ENCODE peak calls at places on chromosomes 6 and 20, in eight cellular contexts. U is activated CD4-positive, CD25-positive, alpha-beta regulatory T cell treated with anti-CD3 and anti-CD28 coated beads, Interleukin-2, amount 50 U/mL, for 16 hours; B is endodermal cell; Y is GDM1; N is activated naive CD8-positive, alpha-beta T cell treated with anti-CD3 and anti-CD28 coated beads, Interleukin-2, amount 50 U/mL, for 24 hours; J is T-cell; Z is germinal center; T is GM06990. C is an unnamed sample.

GRCh38 chr6:2920671-2921112 is 17.6 kb upstream of the SERPINB9 start:
- DNase-seq in U (no peak), B (peak), Y (no peak), N (no peak), J (no peak), Z (no peak), T (no peak), C (no peak)

GRCh38 chr20:63100401-63100925 is 93.7 kb upstream of the BHLHE23 start:
- DNase-seq in U (no peak), B (no peak), Y (no peak), N (no peak), J (no peak), Z (no peak), T (no peak), C (no peak)

GRCh38 chr6:15534970-15535369 is 127.9 kb downstream of the DTNBP1 start:
- DNase-seq in U (no peak), B (no peak), Y (peak), N (no peak), J (no peak), Z (no peak), T (no peak), C (no peak)

GRCh38 chr6:39362487-39362865 is 40.0 kb upstream of the KCNK16 start:
- DNase-seq in U (no peak), B (peak), Y (no peak), N (no peak), J (no peak), Z (no peak), T (no peak), C (no peak)

GRCh38 chr6:135970750-135971149 is 119.2 kb downstream of the PDE7B start:
- DNase-seq in U (no peak), B (no peak), Y (no peak), N (no peak), J (no peak), Z (no peak), T (no peak), C (no peak)

GRCh38 chr20:25470045-25470444 is 62.6 kb downstream of the GINS1 start:
- DNase-seq in U (no peak), B (peak), Y (no peak), N (peak), J (peak), Z (peak), T (peak), C (no peak)

GRCh38 chr20:42095221-42095620 is 477.0 kb upstream of the CHD6 start:
- DNase-seq in U (no peak), B (no peak), Y (no peak), N (no peak), J (no peak), Z (no peak), T (no peak), C (no peak)

GRCh38 chr20:35306931-35307517 is 14.8 kb upstream of the FAM83C start:
- DNase-seq in U (no peak), B (peak), Y (no peak), N (no peak), J (no peak), Z (peak), T (no peak), C (no peak)

GRCh38 chr6:53811746-53812145 is 16.9 kb downstream of the LRRC1 start:
- DNase-seq in U (no peak), B (peak), Y (no peak), N (no peak), J (no peak), Z (no peak), T (no peak), C (no peak)

C was measured in PC-9.